ENCODE peak calls at places on chromosomes 5 and 9, in eight cellular contexts. B is stimulated activated CD4-positive, alpha-beta T cell treated with anti-CD3 and anti-CD28 coated beads, Interleukin-2, amount 100 ng/mL, for 48 hours; P is CD8-positive, alpha-beta memory T cell; R is cardiac muscle cell; I is HFFc6; W is stimulated activated CD8-positive, alpha-beta memory T cell treated with anti-CD3 and anti-CD28 coated beads, Interleukin-2, amount 100 ng/mL, for 48 hours; S is Right ventricle myocardium superior; G is HEK293T. D is an unnamed sample.

GRCh38 chr5:135236951-135237791 is 161.9 kb downstream of the MACROH2A1 start:
- DNase-seq in R (no peak), W (no peak), B (no peak), S (no peak), I (no peak), G (no peak), P (no peak), D (no peak)

GRCh38 chr9:3181049-3181953 is 337.4 kb upstream of the PUM3 start:
- DNase-seq in I (no peak), P (no peak), G (peak; percentile 20), B (peak; percentile 10), S (no peak), W (peak; percentile 20), R (peak; percentile 13), D (no peak)

GRCh38 chr9:116327702-116328440 is 174.3 kb downstream of the PAPPA start:
- DNase-seq in S (no peak), B (no peak), G (no peak), W (no peak), I (no peak), P (no peak), R (peak; percentile 58), D (no peak)

GRCh38 chr9:4286086-4286485 is 13.8 kb downstream of the GLIS3 start:
- DNase-seq in I (no peak), G (no peak), P (no peak), B (no peak), S (no peak), W (no peak), R (no peak), D (no peak)

GRCh38 chr9:86096382-86096781 is 3.0 kb downstream of the GOLM1 start:
- DNase-seq in B (no peak), S (no peak), I (peak; percentile 10), G (no peak), W (no peak), P (no peak), R (peak; percentile 36), D (peak; percentile 33)

GRCh38 chr5:171483453-171484177 is 64.2 kb downstream of the FGF18 start:
- DNase-seq in B (no peak), I (no peak), R (peak; percentile 94), G (no peak), W (no peak), P (no peak), S (peak; percentile 91), D (no peak)

GRCh38 chr9:131677445-131678180 is 62.3 kb downstream of the RAPGEF1 start:
- DNase-seq in P (no peak), G (no peak), R (peak; percentile 64), W (no peak), B (no peak), I (peak; percentile 79), S (no peak), D (no peak)

GRCh38 chr9:4243113-4243512 is 56.8 kb downstream of the GLIS3 start:
- DNase-seq in P (no peak), R (no peak), S (no peak), I (no peak), W (no peak), B (no peak), G (no peak), D (no peak)

GRCh38 chr5:121630402-121630801 is 221.3 kb upstream of the FTMT start:
- DNase-seq in P (no peak), W (no peak), G (peak; percentile 11), I (no peak), R (peak; percentile 19), B (no peak), S (no peak), D (no peak)

GRCh38 chr5:565782-566445 is 41.7 kb upstream of the SLC9A3 start:
- DNase-seq in S (no peak), I (no peak), W (no peak), P (no peak), B (no peak), R (peak; percentile 8), G (no peak), D (no peak)

GRCh38 chr9:79193506-79194223 is 378.1 kb upstream of the TLE4 start:
- DNase-seq in S (no peak), I (no peak), G (no peak), P (no peak), R (no peak), W (no peak), B (no peak), D (no peak)

GRCh38 chr5:39775458-39776365 is 350.9 kb upstream of the DAB2 start:
- DNase-seq in S (no peak), G (no peak), I (peak; percentile 78), P (no peak), B (no peak), R (peak; percentile 82), W (no peak), D (peak; percentile 79)

GRCh38 chr9:103899836-103900235 is 194.3 kb upstream of the SMC2 start:
- DNase-seq in I (no peak), W (no peak), G (no peak), P (no peak), R (no peak), S (no peak), B (no peak), D (no peak)

GRCh38 chr9:106880863-106881262 is 17.9 kb downstream of the ZNF462 start:
- DNase-seq in P (no peak), B (no peak), S (peak; percentile 42), I (no peak), R (peak; percentile 57), W (no peak), G (no peak), D (no peak)

GRCh38 chr5:177382423-177383029 is 1.7 kb upstream of the SLC34A1 start:
- DNase-seq in S (no peak), B (no peak), W (no peak), I (no peak), P (no peak), R (peak; percentile 51), G (no peak), D (no peak)

GRCh38 chr9:133490201-133490681 is 11.3 kb upstream of the SLC2A6 start:
- DNase-seq in G (no peak), P (no peak), B (no peak), R (no peak), I (no peak), S (no peak), W (no peak), D (no peak)

GRCh38 chr5:113336975-113337374 is 97.8 kb downstream of the TSSK1B start:
- DNase-seq in W (no peak), P (no peak), S (no peak), G (peak; percentile 50), I (peak; percentile 61), B (no peak), R (peak; percentile 91), D (peak; percentile 64)

GRCh38 chr9:14780251-14780650 is 57.7 kb upstream of the CER1 start:
- DNase-seq in G (no peak), B (no peak), W (no peak), P (no peak), I (no peak), S (no peak), R (no peak), D (no peak)

GRCh38 chr9:117044241-117044640 is 357.1 kb downstream of the TRIM32 start:
- DNase-seq in G (no peak), I (no peak), P (no peak), W (no peak), R (no peak), B (no peak), S (no peak), D (no peak)

GRCh38 chr9:133928248-133928764 is 63.8 kb downstream of the VAV2 start:
- DNase-seq in P (no peak), R (no peak), I (no peak), G (no peak), B (no peak), S (no peak), W (no peak), D (no peak)

GRCh38 chr9:89179535-89179919 is 909 bp upstream of the SHC3 start:
- DNase-seq in P (no peak), B (no peak), S (no peak), R (peak; percentile 72), W (no peak), G (no peak), I (peak; percentile 27), D (peak; percentile 10)

GRCh38 chr9:136151214-136151804 is 32.6 kb upstream of the TMEM250 start:
- DNase-seq in R (no peak), B (no peak), P (no peak), W (no peak), G (no peak), I (no peak), S (peak; percentile 13), D (no peak)

GRCh38 chr9:104963076-104963475 is 35.1 kb upstream of the ABCA1 start:
- DNase-seq in G (no peak), B (no peak), S (no peak), W (no peak), P (no peak), I (no peak), R (no peak), D (no peak)

GRCh38 chr5:16685069-16685468 is 68.3 kb upstream of the RETREG1 start:
- DNase-seq in P (no peak), G (no peak), W (no peak), I (no peak), B (no peak), S (no peak), R (peak; percentile 28), D (no peak)

GRCh38 chr5:132491368-132492364 is 1.1 kb upstream of the IRF1 start:
- DNase-seq in B (no peak), R (no peak), P (no peak), W (no peak), I (no peak), S (no peak), G (no peak), D (no peak)

GRCh38 chr5:3194141-3194540 is 401.5 kb upstream of the IRX1 start:
- DNase-seq in W (no peak), P (no peak), G (no peak), R (no peak), I (no peak), S (no peak), B (no peak), D (no peak)

GRCh38 chr9:6758418-6759113 is 793 bp downstream of the KDM4C start:
- DNase-seq in P (peak; percentile 58), S (peak; percentile 60), R (peak; percentile 61), G (peak; percentile 16), B (peak; percentile 36), W (no peak), I (peak; percentile 41), D (no peak)

GRCh38 chr5:122877518-122877917 is 32.1 kb downstream of the SNX24 start:
- DNase-seq in R (no peak), G (no peak), B (no peak), W (no peak), I (no peak), P (no peak), S (no peak), D (no peak)

GRCh38 chr5:149455889-149456409 is 76.9 kb upstream of the IL17B start:
- DNase-seq in I (peak; percentile 60), B (no peak), S (peak; percentile 76), P (no peak), W (no peak), R (peak; percentile 74), G (no peak), D (peak; percentile 97)

GRCh38 chr9:129326061-129327005 is 148.3 kb upstream of the IER5L start:
- DNase-seq in I (no peak), S (peak; percentile 34), B (no peak), W (no peak), P (no peak), G (no peak), R (no peak), D (no peak)

GRCh38 chr5:43729846-43730478 is 127.0 kb downstream of the NNT start:
- DNase-seq in I (peak; percentile 25), S (no peak), B (no peak), R (peak; percentile 64), P (no peak), W (no peak), G (no peak), D (peak; percentile 57)

GRCh38 chr5:151740336-151740942 is 18.0 kb downstream of the ATOX1 start:
- DNase-seq in R (peak; percentile 97), W (no peak), B (no peak), P (peak; percentile 22), I (peak; percentile 83), G (peak; percentile 74), S (peak; percentile 73), D (peak; percentile 91)

GRCh38 chr5:152388610-152389009 is 16.5 kb downstream of the NMUR2 start:
- DNase-seq in R (no peak), B (no peak), I (no peak), P (no peak), G (no peak), W (no peak), S (no peak), D (no peak)

GRCh38 chr9:73219985-73220626 is 68.4 kb downstream of the ANXA1 start:
- DNase-seq in R (peak; percentile 77), G (no peak), B (no peak), W (peak; percentile 16), P (no peak), S (no peak), I (peak; percentile 22), D (peak; percentile 83)

D was measured in RCC 7860.